ENCODE peak calls at places on chromosome 15, in six cellular contexts. F, G, D, U, E and Z are unnamed samples.

GRCh38 chr15:80695911-80696651 is 971 bp downstream of the ABHD17C start:
- DNase-seq in G (no peak), E (peak), U (no peak), F (no peak), D (peak), Z (peak)

GRCh38 chr15:75061272-75061671 is 37.9 kb downstream of the PPCDC start:
- DNase-seq in U (no peak), G (no peak), E (no peak), D (peak), F (no peak), Z (no peak)

GRCh38 chr15:90000175-90000923 is 775 bp upstream of the ZNF710 start:
- DNase-seq in F (no peak), U (no peak), D (peak), E (no peak), G (no peak), Z (peak)

GRCh38 chr15:60477991-60478632 is 830 bp downstream of the ICE2 start:
- DNase-seq in G (peak), D (peak), F (no peak), E (peak), U (no peak), Z (peak)

GRCh38 chr15:59751552-59752413 is 62.7 kb upstream of the BNIP2 start:
- DNase-seq in E (no peak), U (peak), D (peak), F (no peak), G (no peak), Z (peak)

GRCh38 chr15:34603095-34603494 is 19.6 kb upstream of the GOLGA8B start:
- DNase-seq in U (no peak), G (no peak), D (no peak), F (no peak), E (no peak), Z (peak)

GRCh38 chr15:70066422-70066821 is 31.3 kb downstream of the TLE3 start:
- DNase-seq in G (no peak), U (no peak), D (peak), F (no peak), E (no peak), Z (no peak)

GRCh38 chr15:88835646-88836045 is 32.4 kb downstream of the ACAN start:
- DNase-seq in U (no peak), G (no peak), F (no peak), D (peak), E (no peak), Z (peak)

GRCh38 chr15:78396976-78397375 is 41.0 kb upstream of the IREB2 start:
- DNase-seq in G (no peak), U (no peak), D (peak), E (no peak), F (no peak), Z (no peak)

GRCh38 chr15:66408254-66408653 is 21.5 kb downstream of the MAP2K1 start:
- DNase-seq in E (no peak), F (no peak), D (no peak), U (no peak), G (no peak), Z (no peak)

GRCh38 chr15:85706779-85707518 is 87.8 kb downstream of the KLHL25 start:
- DNase-seq in E (peak), U (no peak), D (peak), G (no peak), F (no peak), Z (no peak)

GRCh38 chr15:75213768-75214221 is 12.1 kb downstream of the C15orf39 start:
- DNase-seq in G (no peak), U (no peak), D (no peak), E (no peak), F (no peak), Z (no peak)

GRCh38 chr15:40055576-40056293 is 16.8 kb upstream of the SRP14 start:
- DNase-seq in D (no peak), U (no peak), F (no peak), G (no peak), E (no peak), Z (peak)

GRCh38 chr15:83873966-83874365 is 220.0 kb downstream of the ADAMTSL3 start:
- DNase-seq in F (no peak), U (no peak), E (no peak), G (no peak), D (no peak), Z (no peak)

GRCh38 chr15:62985768-62986167 is 56.8 kb upstream of the TPM1 start:
- DNase-seq in G (no peak), U (no peak), D (no peak), F (no peak), E (no peak), Z (no peak)

GRCh38 chr15:35737521-35737920 is 191.6 kb upstream of the DPH6 start:
- DNase-seq in F (no peak), D (peak), G (no peak), U (no peak), E (no peak), Z (no peak)